ENCODE peak calls at places on chromosomes 11 and 22, in four cellular contexts. W, T, S and X are unnamed samples.

GRCh38 chr11:10351768-10352641 is 47.1 kb downstream of the ADM start:
- DNase-seq in W (peak; percentile 41), T (peak; percentile 94), S (no peak), X (no peak)

GRCh38 chr11:7570938-7571337 is 57.1 kb downstream of the PPFIBP2 start:
- DNase-seq in W (no peak), T (no peak), S (no peak), X (no peak)

GRCh38 chr11:17521106-17521900 is 22.9 kb downstream of the USH1C start:
- DNase-seq in W (no peak), T (no peak), S (no peak), X (no peak)

GRCh38 chr11:128593281-128593680 is 5.9 kb upstream of the ETS1 start:
- DNase-seq in W (no peak), T (no peak), S (no peak), X (no peak)

GRCh38 chr11:112172362-112172994 is 2.8 kb upstream of the BCO2 start:
- DNase-seq in W (no peak), T (no peak), S (no peak), X (no peak)

GRCh38 chr11:44835979-44836378 is 109.2 kb downstream of the TSPAN18 start:
- DNase-seq in W (no peak), T (no peak), S (no peak), X (no peak)

GRCh38 chr11:121672630-121673487 is 220.1 kb upstream of the SORL1-AS1 start:
- DNase-seq in W (no peak), T (peak; percentile 38), S (no peak), X (no peak)

GRCh38 chr11:11977206-11977938 is 31.1 kb downstream of the DKK3 start:
- DNase-seq in W (no peak), T (no peak), S (no peak), X (no peak)

GRCh38 chr22:43151251-43152000 is at the start of gene TSPO:
- DNase-seq in W (no peak), T (peak; percentile 5), S (peak; percentile 36), X (peak; percentile 35)

GRCh38 chr11:66815646-66816045 is 27.6 kb upstream of the RCE1 start:
- DNase-seq in W (no peak), T (no peak), S (no peak), X (no peak)

GRCh38 chr11:98711011-98711410 is 309.7 kb upstream of the CNTN5 start:
- DNase-seq in W (no peak), T (peak; percentile 65), S (no peak), X (no peak)

GRCh38 chr11:26188559-26188958 is 143.4 kb upstream of the ANO3 start:
- DNase-seq in W (peak; percentile 52), T (no peak), S (no peak), X (no peak)